ENCODE peak calls at places on chromosomes 4 and X, in ten cellular contexts. Z is GM10248, H is mesothelial cell of epicardium, R is A172, B is Caco-2, L is right atrium auricular region, O is endothelial cell, G is NT2/D1, F is HTR-8/SVneo, E is nephron progenitor cell. D is an unnamed sample.

GRCh38 chr4:27088491-27088890 is 227.8 kb downstream of the STIM2 start:
- DNase-seq in R (no peak), O (no peak), B (no peak), Z (no peak), E (peak), L (no peak), H (no peak), G (no peak), F (no peak), D (no peak)

GRCh38 chrX:40262641-40263560 is 165.1 kb upstream of the BCOR start:
- DNase-seq in O (no peak), G (no peak), B (no peak), H (no peak), L (no peak), E (no peak), F (peak), Z (no peak), R (peak), D (no peak)

GRCh38 chr4:139557506-139558110 is 1.6 kb upstream of the SETD7 start:
- DNase-seq in O (no peak), E (no peak), L (no peak), Z (no peak), B (peak), R (no peak), H (no peak), G (no peak), F (no peak), D (no peak)

GRCh38 chr4:148757171-148757570 is 315.0 kb upstream of the NR3C2 start:
- DNase-seq in L (no peak), R (no peak), G (no peak), O (no peak), F (no peak), Z (no peak), B (no peak), E (no peak), H (no peak), D (no peak)

GRCh38 chr4:2057382-2058065 is 1.6 kb upstream of the NAT8L start:
- DNase-seq in G (no peak), E (no peak), O (no peak), Z (no peak), R (no peak), L (no peak), F (no peak), H (no peak), B (no peak), D (no peak)

GRCh38 chrX:19670854-19671620 is 155.7 kb upstream of the MAP3K15 start:
- DNase-seq in F (peak), E (peak), H (no peak), O (no peak), G (no peak), Z (no peak), B (peak), L (peak), R (peak), D (peak)

GRCh38 chr4:143641406-143641805 is 59.1 kb downstream of the FREM3 start:
- DNase-seq in G (no peak), Z (no peak), F (no peak), E (no peak), L (no peak), H (no peak), B (no peak), O (no peak), R (no peak), D (no peak)

GRCh38 chr4:21879187-21879586 is 69.4 kb downstream of the KCNIP4 start:
- DNase-seq in E (no peak), B (peak), Z (no peak), O (peak), H (no peak), R (peak), L (no peak), F (peak), G (peak), D (no peak)

GRCh38 chrX:17022205-17022604 is 75.7 kb downstream of the REPS2 start:
- DNase-seq in G (no peak), Z (no peak), E (no peak), B (no peak), O (no peak), F (no peak), H (no peak), R (peak), L (no peak), D (no peak)

GRCh38 chr4:15374697-15375096 is 53.1 kb upstream of the C1QTNF7 start:
- DNase-seq in Z (no peak), B (no peak), R (no peak), F (no peak), L (no peak), H (no peak), G (no peak), E (no peak), O (no peak), D (no peak)

GRCh38 chr4:154618708-154619315 is 6.4 kb upstream of the FGG start:
- DNase-seq in Z (peak), B (peak), G (peak), F (peak), E (peak), R (peak), L (no peak), O (peak), H (peak), D (peak)

GRCh38 chrX:18146009-18146408 is 74.7 kb downstream of the BEND2 start:
- DNase-seq in F (no peak), O (no peak), G (no peak), E (no peak), R (no peak), Z (no peak), L (no peak), B (no peak), H (no peak), D (no peak)

GRCh38 chr4:41256131-41256739 is 493 bp upstream of the UCHL1 start:
- DNase-seq in H (no peak), F (peak), Z (no peak), B (peak), L (no peak), R (peak), E (peak), O (peak), G (no peak), D (peak)

D was measured in SK-N-SH.